ENCODE peak calls at places on chromosomes 16 and 17, in eight cellular contexts. S, N, X, F, B, Z, H and L are unnamed samples.
A peak's percentile ranks its signal among the peaks of the same experiment; 100 is the strongest.

GRCh38 chr17:67359960-67360817 is 6.2 kb downstream of the PSMD12 start:
- DNase-seq in S (no peak), H (no peak), B (no peak), N (no peak), F (peak; percentile 18), Z (no peak), X (no peak), L (no peak)

GRCh38 chr17:74871329-74872076 is 1.3 kb downstream of the FDXR start:
- DNase-seq in N (no peak), B (no peak), H (no peak), S (no peak), F (no peak), Z (no peak), X (no peak), L (no peak)

GRCh38 chr17:62720126-62720850 is 87.8 kb downstream of the MARCHF10 start:
- DNase-seq in S (no peak), B (no peak), N (peak; percentile 44), H (no peak), Z (no peak), F (no peak), X (no peak), L (no peak)

GRCh38 chr17:62648954-62649294 is 21.5 kb downstream of the MRC2 start:
- DNase-seq in B (no peak), N (peak; percentile 56), F (no peak), X (no peak), H (no peak), Z (no peak), S (no peak), L (no peak)

GRCh38 chr16:23527961-23528634 is 17.8 kb upstream of the GGA2 start:
- DNase-seq in H (no peak), B (no peak), X (no peak), F (no peak), S (no peak), N (no peak), Z (no peak), L (no peak)

GRCh38 chr16:51773491-51773890 is 622.4 kb upstream of the SALL1 start:
- DNase-seq in X (no peak), B (no peak), Z (no peak), F (no peak), H (no peak), S (no peak), N (peak; percentile 79), L (no peak)

GRCh38 chr16:55021595-55022475 is 91.2 kb downstream of the IRX5 start:
- DNase-seq in X (no peak), S (peak; percentile 74), F (no peak), Z (no peak), H (no peak), N (peak; percentile 78), B (no peak), L (no peak)

GRCh38 chr17:57927048-57927723 is 28.0 kb downstream of the CUEDC1 start:
- DNase-seq in X (no peak), Z (no peak), H (no peak), S (peak; percentile 59), N (no peak), B (peak; percentile 35), F (no peak), L (peak; percentile 70)

GRCh38 chr16:27243725-27244362 is 24.7 kb downstream of the NSMCE1 start:
- DNase-seq in S (no peak), Z (no peak), B (no peak), X (no peak), N (peak; percentile 10), H (no peak), F (no peak), L (no peak)

GRCh38 chr16:75703341-75703740 is 2.1 kb upstream of the DUXB start:
- DNase-seq in S (peak; percentile 19), X (no peak), Z (no peak), N (no peak), B (no peak), H (no peak), F (peak; percentile 6), L (no peak)

GRCh38 chr17:78174870-78175642 is 6.7 kb downstream of the SYNGR2 start:
- DNase-seq in H (no peak), F (no peak), B (no peak), S (no peak), X (no peak), Z (peak; percentile 56), N (peak; percentile 84), L (no peak)

GRCh38 chr17:64769712-64770111 is 107.6 kb upstream of the SMURF2 start:
- DNase-seq in H (no peak), X (no peak), S (no peak), Z (no peak), B (no peak), F (no peak), N (no peak), L (no peak)

GRCh38 chr16:72872966-72873365 is 175.0 kb downstream of the ZFHX3 start:
- DNase-seq in X (no peak), Z (no peak), N (no peak), H (no peak), F (peak; percentile 52), B (no peak), S (no peak), L (no peak)

GRCh38 chr17:65449495-65449894 is 112.0 kb downstream of the AXIN2 start:
- DNase-seq in Z (no peak), N (no peak), S (no peak), H (no peak), X (no peak), F (no peak), B (no peak), L (no peak)

GRCh38 chr17:58677204-58677880 is 14.5 kb downstream of the TEX14 start:
- DNase-seq in S (no peak), Z (no peak), H (no peak), B (no peak), X (no peak), N (no peak), F (peak; percentile 15), L (no peak)

GRCh38 chr16:59696495-59696894 is 962.4 kb upstream of the GOT2 start:
- DNase-seq in N (no peak), F (no peak), H (no peak), S (no peak), B (no peak), X (no peak), Z (no peak), L (no peak)

GRCh38 chr17:58084317-58084981 is 1.2 kb downstream of the DYNLL2 start:
- DNase-seq in N (peak; percentile 64), B (no peak), H (peak; percentile 50), S (peak; percentile 44), F (peak; percentile 27), X (no peak), Z (peak; percentile 42), L (no peak)

GRCh38 chr17:6948562-6948961 is 47.3 kb upstream of the ALOX12 start:
- DNase-seq in X (no peak), H (no peak), B (no peak), N (no peak), Z (no peak), S (no peak), F (no peak), L (no peak)

GRCh38 chr17:82812058-82812457 is 27.8 kb downstream of the ZNF750 start:
- DNase-seq in F (no peak), X (no peak), Z (no peak), B (no peak), H (no peak), S (no peak), N (no peak), L (no peak)

GRCh38 chr17:5705081-5705875 is 121.0 kb upstream of the NLRP1 start:
- DNase-seq in F (no peak), H (no peak), B (no peak), N (peak; percentile 80), X (no peak), Z (no peak), S (no peak), L (no peak)

GRCh38 chr17:9900019-9900594 is 5.0 kb downstream of the RCVRN start:
- DNase-seq in X (no peak), B (no peak), F (peak; percentile 39), N (no peak), H (peak; percentile 50), S (no peak), Z (no peak), L (no peak)

GRCh38 chr17:3986270-3986938 is 22.2 kb upstream of the ATP2A3 start:
- DNase-seq in H (no peak), S (peak; percentile 14), Z (no peak), B (no peak), F (no peak), X (no peak), N (peak; percentile 44), L (no peak)

GRCh38 chr17:3990391-3991127 is 26.3 kb upstream of the ATP2A3 start:
- DNase-seq in X (no peak), B (no peak), S (peak; percentile 68), F (no peak), H (no peak), N (peak; percentile 22), Z (no peak), L (no peak)

GRCh38 chr17:3989156-3989886 is 25.1 kb upstream of the ATP2A3 start:
- DNase-seq in B (no peak), Z (no peak), S (no peak), X (no peak), H (no peak), N (peak; percentile 33), F (no peak), L (no peak)

GRCh38 chr17:3986939-3987335 is 22.7 kb upstream of the ATP2A3 start:
- DNase-seq in B (no peak), X (no peak), S (no peak), N (no peak), F (no peak), H (no peak), Z (no peak), L (no peak)

GRCh38 chr17:3988297-3989120 is 24.3 kb upstream of the ATP2A3 start:
- DNase-seq in Z (no peak), H (no peak), N (peak; percentile 26), F (no peak), S (no peak), B (no peak), X (no peak), L (no peak)
- H3K27ac ChIP-seq in Z (no peak overlapping the region), H (no peak overlapping the region), N (no peak overlapping the region), F (no peak overlapping the region), S (no peak overlapping the region), B (no peak overlapping the region), X (no peak overlapping the region), L (no peak overlapping the region)

GRCh38 chr16:85610446-85611204 is 2.5 kb upstream of the GSE1 start:
- DNase-seq in F (peak; percentile 91), N (peak; percentile 96), S (peak; percentile 78), Z (peak; percentile 92), X (peak; percentile 45), B (peak; percentile 77), H (peak; percentile 89), L (peak; percentile 80)
- H3K27ac ChIP-seq in F (peak overlapping the region; percentile 39), N (no peak overlapping the region), S (peak overlapping the region; percentile 19), Z (peak overlapping the region; percentile 99), X (peak overlapping the region; percentile 52), B (peak overlapping the region; percentile 91), H (peak overlapping the region; percentile 80), L (no peak overlapping the region)

GRCh38 chr16:85394511-85395206 is 218.5 kb upstream of the GSE1 start:
- DNase-seq in S (no peak), H (no peak), Z (no peak), F (no peak), N (no peak), B (peak; percentile 11), X (no peak), L (no peak)
- H3K27ac ChIP-seq in S (no peak overlapping the region), H (peak overlapping the region; percentile 71), Z (no peak overlapping the region), F (peak overlapping the region; percentile 79), N (no peak overlapping the region), B (peak overlapping the region; percentile 83), X (no peak overlapping the region), L (no peak overlapping the region)

DNA sequence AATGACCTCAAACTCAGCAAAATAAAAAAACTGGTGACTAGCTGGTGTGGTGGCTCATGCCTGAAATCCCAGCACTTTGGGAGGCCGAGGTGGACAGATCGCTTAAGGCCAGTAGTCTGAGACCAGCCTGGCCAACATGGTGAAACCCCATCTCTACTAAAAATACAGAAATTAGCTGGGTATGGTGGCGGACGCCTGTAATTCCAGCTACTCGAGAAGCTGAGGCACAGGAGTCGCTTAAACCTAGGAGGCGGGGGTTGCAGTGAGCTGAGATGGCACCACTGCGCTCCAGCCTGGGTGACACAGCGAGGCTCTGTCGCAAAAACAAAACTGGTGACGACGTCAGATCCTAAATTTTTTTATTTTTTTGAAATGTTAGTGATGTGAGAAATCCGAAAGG is 82.6 kb upstream of the TOB1 start:
- DNase-seq in N (no peak), X (no peak), S (no peak), B (peak; percentile 6), H (no peak), Z (no peak), F (no peak), L (no peak)
- H3K27ac ChIP-seq in N (no peak overlapping the region), X (no peak overlapping the region), S (peak overlapping the region; percentile 66), B (peak overlapping the region; percentile 91), H (peak overlapping the region; percentile 86), Z (peak overlapping the region; percentile 98), F (no peak overlapping the region), L (peak overlapping the region; percentile 78)